ENCODE peak calls at places on chromosomes 5 and 9, in eight cellular contexts. A is A549, L is HCT116, D is K562, W is H1, H is endothelial cell of umbilical vein, J is GM12878, N is HepG2. C is an unnamed sample.

GRCh38 chr5:171433952-171434676 is 14.7 kb downstream of the FGF18 start:
- DNase-seq in W (no peak), N (no peak), H (no peak), J (no peak), L (no peak), D (no peak), A (no peak), C (no peak)

GRCh38 chr9:136093995-136094881 is 851 bp downstream of the NACC2 start:
- DNase-seq in D (peak; percentile 78), N (peak; percentile 72), H (peak; percentile 33), J (no peak), A (peak; percentile 81), L (peak; percentile 32), W (no peak), C (peak; percentile 78)

GRCh38 chr5:116154252-116154651 is 69.4 kb downstream of the COMMD10 start:
- DNase-seq in D (no peak), L (no peak), N (peak; percentile 3), W (no peak), A (no peak), J (no peak), H (no peak), C (no peak)

GRCh38 chr9:87087197-87087596 is 139.9 kb upstream of the GAS1 start:
- DNase-seq in H (no peak), A (no peak), L (no peak), J (no peak), W (no peak), D (no peak), N (no peak), C (no peak)

GRCh38 chr5:160175438-160176218 is 53.7 kb upstream of the FABP6 start:
- DNase-seq in L (no peak), H (no peak), N (no peak), J (no peak), A (no peak), D (no peak), W (no peak), C (no peak)

GRCh38 chr5:22242532-22242931 is 610.6 kb downstream of the CDH12 start:
- DNase-seq in J (no peak), N (no peak), D (peak; percentile 0), A (no peak), H (no peak), W (no peak), L (no peak), C (no peak)

GRCh38 chr9:83041771-83042170 is 21.2 kb downstream of the RASEF start:
- DNase-seq in A (peak; percentile 30), D (no peak), W (no peak), L (no peak), H (no peak), N (no peak), J (no peak), C (no peak)

GRCh38 chr9:129850821-129851540 is 15.7 kb downstream of the USP20 start:
- DNase-seq in W (no peak), A (no peak), L (no peak), H (no peak), D (no peak), N (no peak), J (no peak), C (no peak)

GRCh38 chr9:84711936-84712335 is 42.4 kb downstream of the NTRK2 start:
- DNase-seq in A (peak; percentile 5), J (no peak), W (no peak), D (no peak), H (no peak), L (no peak), N (no peak), C (peak; percentile 21)

GRCh38 chr5:39015743-39016586 is 58.2 kb downstream of the RICTOR start:
- DNase-seq in A (peak; percentile 40), L (no peak), D (no peak), H (no peak), N (peak; percentile 14), J (no peak), W (no peak), C (no peak)

GRCh38 chr9:20623021-20623747 is 885 bp upstream of the MLLT3 start:
- DNase-seq in L (no peak), D (no peak), J (no peak), W (peak; percentile 56), N (no peak), A (no peak), H (peak; percentile 30), C (peak; percentile 57)

GRCh38 chr9:72048850-72049249 is 11.6 kb downstream of the C9orf57 start:
- DNase-seq in N (no peak), L (no peak), A (no peak), H (no peak), D (no peak), J (no peak), W (no peak), C (no peak)

GRCh38 chr5:125375143-125375542 is 628.7 kb upstream of the ZNF608 start:
- DNase-seq in W (no peak), J (no peak), L (no peak), D (no peak), N (no peak), H (no peak), A (no peak), C (no peak)

GRCh38 chr5:18745591-18745987 is 1111.3 kb downstream of the TAF11L14 start:
- DNase-seq in L (no peak), W (no peak), A (peak; percentile 26), J (no peak), H (no peak), N (peak; percentile 0), D (peak; percentile 8), C (peak; percentile 59)

GRCh38 chr5:9720361-9720760 is 90.2 kb upstream of the TAS2R1 start:
- DNase-seq in D (no peak), L (no peak), W (no peak), A (no peak), J (no peak), H (no peak), N (no peak), C (no peak)

GRCh38 chr5:177419045-177419444 is 7.4 kb upstream of the GRK6 start:
- DNase-seq in D (no peak), J (no peak), A (no peak), N (no peak), H (no peak), L (no peak), W (no peak), C (no peak)

DNA sequence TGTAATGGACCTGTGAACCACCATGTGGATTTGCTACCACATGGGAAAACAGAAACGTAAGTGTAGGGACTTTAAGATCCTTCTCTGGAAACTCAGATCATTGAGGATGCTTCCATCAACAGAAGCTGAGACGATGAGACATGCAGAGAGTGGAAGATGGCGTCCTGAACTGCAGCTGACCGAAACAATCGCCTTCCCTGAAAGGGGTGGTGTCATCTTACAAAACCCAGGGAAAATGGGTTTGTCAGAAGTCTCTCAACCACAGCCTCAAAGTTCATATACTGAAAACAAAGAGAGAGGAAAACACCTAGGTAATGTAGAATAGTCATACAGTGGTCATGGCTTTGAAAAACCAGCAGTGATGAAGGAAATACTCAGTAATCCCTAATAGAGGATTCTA is 6.6 kb upstream of the PTPN3 start:
- DNase-seq in J (no peak), A (no peak), L (no peak), W (no peak), N (no peak), H (no peak), D (no peak), C (no peak)
- TF ChIP-seq MAX in J (no peak), A (no peak), L (no peak), W (no peak), N (no peak), H (no peak), D (no peak), C (no peak)

GRCh38 chr5:67211926-67212325 is 15.3 kb upstream of the CD180 start:
- DNase-seq in N (no peak), J (no peak), H (no peak), L (no peak), W (no peak), D (no peak), A (peak; percentile 48), C (no peak)
- TF ChIP-seq CTCF in N (no peak), J (no peak), H (no peak), L (no peak), W (no peak), D (no peak), A (no peak), C (no peak)

DNA sequence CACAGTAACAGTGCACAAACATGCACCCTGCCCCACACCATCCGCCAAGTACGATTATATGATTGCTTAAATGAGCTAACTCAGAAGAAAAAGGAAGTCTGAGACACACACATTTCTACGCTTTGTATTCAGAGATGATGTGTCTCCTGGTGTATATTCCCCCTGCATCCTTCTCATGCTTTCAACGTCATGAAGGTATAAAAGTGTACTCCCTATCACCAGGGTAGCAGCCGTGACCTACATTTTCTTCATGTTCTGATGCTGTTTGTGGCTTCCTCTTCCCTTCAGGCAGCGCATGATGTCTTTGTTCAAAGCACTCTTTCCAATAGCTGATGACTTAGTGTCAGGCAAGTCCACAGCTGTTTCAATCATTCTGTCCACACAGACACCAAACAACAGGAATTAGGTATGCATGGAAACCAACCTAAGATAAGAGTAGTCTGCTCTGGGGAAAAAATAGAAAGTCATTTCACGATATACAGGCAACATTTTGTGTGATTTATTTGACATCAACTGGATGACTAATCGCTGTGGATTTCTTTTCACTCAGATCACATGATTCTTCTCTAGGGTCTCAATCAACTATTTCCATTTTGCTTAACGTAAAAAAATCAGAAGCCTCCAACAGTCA is 269.4 kb upstream of the PTGER4 start:
- DNase-seq in A (no peak), N (no peak), J (no peak), D (no peak), H (peak; percentile 97), L (no peak), W (no peak), C (peak; percentile 83)
- TF ChIP-seq POLR2A in A (no peak), N (no peak), J (no peak), D (no peak), H (peak; percentile 13), L (no peak), W (no peak), C (no peak)

GRCh38 chr5:67453526-67453925 is 256.9 kb upstream of the CD180 start:
- DNase-seq in A (no peak), H (peak; percentile 14), N (no peak), J (no peak), W (no peak), D (no peak), L (no peak), C (no peak)

GRCh38 chr5:67454957-67455561 is 258.5 kb upstream of the CD180 start:
- DNase-seq in A (no peak), D (no peak), N (no peak), L (no peak), W (no peak), H (no peak), J (no peak), C (no peak)

GRCh38 chr5:67455987-67456386 is 259.4 kb upstream of the CD180 start:
- DNase-seq in J (no peak), H (no peak), N (no peak), W (no peak), L (no peak), D (no peak), A (no peak), C (no peak)

GRCh38 chr5:67462150-67462549 is 265.6 kb upstream of the CD180 start:
- DNase-seq in A (no peak), L (no peak), D (no peak), N (no peak), W (no peak), J (no peak), H (no peak), C (no peak)

DNA sequence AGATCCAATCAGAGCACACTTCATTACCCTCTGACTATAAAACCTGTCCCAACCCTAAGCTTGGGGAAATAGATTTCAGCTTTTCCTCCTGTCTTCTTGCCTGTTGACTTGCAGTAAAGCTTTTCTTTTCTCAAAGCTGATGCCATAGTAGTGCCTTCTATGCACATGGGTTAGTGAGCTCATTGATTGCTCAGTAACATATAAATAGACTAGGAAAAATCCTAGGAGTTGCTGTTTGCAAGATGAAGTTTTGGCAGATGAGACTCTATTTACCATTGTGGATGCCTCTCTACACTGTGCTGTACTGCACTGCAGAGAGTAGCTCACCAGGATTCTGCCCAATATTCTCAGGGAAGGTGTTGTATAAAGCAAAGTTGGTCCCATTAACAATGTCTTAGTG is 262.6 kb upstream of the CD180 start:
- DNase-seq in L (no peak), H (no peak), D (no peak), J (no peak), A (no peak), N (no peak), W (no peak), C (no peak)
- TF ChIP-seq MAX in L (no peak), H (no peak), D (no peak), J (no peak), A (no peak), N (no peak), W (no peak), C (no peak)